ENCODE peak calls at places on chromosomes 13 and 19, in five cellular contexts. Y is fibroblast of lung; M is H1; N is gastrocnemius medialis; T is naive thymus-derived CD4-positive, alpha-beta T cell. K is an unnamed sample. For H3K36me3, the result is how much of the 10 kb centered on the place peaks cover.

GRCh38 chr13:27578121-27579030 is 42.0 kb downstream of the LNX2 start:
- DNase-seq in Y (peak), M (no peak), N (no peak), T (no peak), K (no peak)

GRCh38 chr13:34340534-34340933 is 522.6 kb downstream of the RFC3 start:
- DNase-seq in Y (peak), M (no peak), N (no peak), T (no peak), K (no peak)

GRCh38 chr19:11091343-11092153 is 2.3 kb downstream of the LDLR start:
- DNase-seq in Y (peak), M (no peak), N (peak), T (peak), K (peak)

GRCh38 chr19:7470540-7471305 is 18.1 kb downstream of the PEX11G start:
- DNase-seq in Y (no peak), M (no peak), N (no peak), T (no peak), K (no peak)

GRCh38 chr19:7641288-7642276 is 4.7 kb downstream of the STXBP2 start:
- DNase-seq in Y (no peak), M (no peak), N (no peak), T (no peak), K (no peak)

GRCh38 chr19:17138937-17139598 is 63.5 kb downstream of the MYO9B start:
- DNase-seq in Y (peak), M (no peak), N (peak), T (no peak), K (no peak)

GRCh38 chr19:16921766-16922591 is 33.2 kb downstream of the F2RL3 start:
- DNase-seq in Y (no peak), M (no peak), N (no peak), T (no peak), K (no peak)

GRCh38 chr13:25371608-25372274 is at the start of gene ATP8A2:
- DNase-seq in Y (peak), M (no peak), N (no peak), T (no peak), K (no peak)

GRCh38 chr13:98188544-98189166 is 11.6 kb upstream of the RNF113B start:
- DNase-seq in Y (no peak), M (no peak), N (no peak), T (no peak), K (no peak)

DNA sequence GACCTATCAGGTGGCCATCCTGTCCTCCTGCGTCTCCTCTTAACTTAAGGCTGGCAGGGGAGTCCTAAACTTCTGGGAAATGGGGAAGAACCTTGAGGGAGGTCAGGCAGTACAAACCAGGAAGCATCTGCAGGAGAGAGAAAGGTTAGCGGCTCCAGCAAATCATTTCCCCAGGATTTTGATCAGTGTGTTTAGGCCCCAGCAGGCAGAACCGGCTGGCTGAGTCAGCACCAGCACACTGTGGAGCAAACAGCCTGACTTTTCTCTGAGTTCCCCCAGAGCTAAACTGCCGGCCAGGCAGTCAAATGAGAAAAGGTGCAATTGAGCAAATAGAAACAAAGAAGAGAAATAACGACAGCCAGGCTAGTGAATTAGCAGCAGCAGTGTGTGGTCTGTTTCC is 46.7 kb upstream of the MEDAG start:
- DNase-seq in Y (no peak), M (no peak), N (no peak), T (no peak), K (no peak)
- H3K4me3 ChIP-seq in Y (no peak), M (no peak), N (no peak), T (no peak), K (no peak)

GRCh38 chr19:9531933-9532332 is 6.5 kb downstream of the ZNF426 start:
- DNase-seq in Y (peak), M (no peak), N (no peak), T (no peak), K (no peak)

GRCh38 chr19:9538183-9539058 is at the start of gene ZNF426:
- DNase-seq in Y (peak), M (peak), N (peak), T (peak), K (peak)

DNA sequence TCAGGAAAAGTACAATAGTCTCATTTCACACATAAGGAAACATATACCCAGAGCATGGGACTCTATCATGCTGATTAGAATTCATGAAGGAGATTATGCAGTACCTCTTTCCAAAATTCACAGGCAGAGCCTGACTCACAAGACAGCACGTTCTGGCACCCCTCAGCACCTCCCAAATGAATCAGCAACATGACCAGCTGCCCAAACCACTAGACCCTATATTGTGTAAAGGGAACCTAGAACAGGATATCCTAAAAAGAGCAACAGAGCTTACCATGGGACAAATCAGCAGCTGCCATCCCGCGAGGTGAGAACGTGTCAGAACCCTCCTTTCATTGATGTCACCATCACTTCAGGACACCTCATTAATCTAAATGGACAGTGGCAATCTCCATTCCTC is 2.5 kb downstream of the ZNF426 start:
- DNase-seq in Y (no peak), M (no peak), N (no peak), T (no peak), K (no peak)
- H3K36me3 ChIP-seq in Y (under half), M (under half), N (half or more), T (under half), K (half or more)

GRCh38 chr13:66805657-66806056 is 424.5 kb downstream of the PCDH9 start:
- DNase-seq in Y (peak), M (no peak), N (no peak), T (no peak), K (no peak)
- H3K27ac ChIP-seq in Y (no peak), M (no peak), N (no peak), T (no peak), K (no peak)

GRCh38 chr19:2288010-2288742 is 6.2 kb upstream of the PEAK3 start:
- DNase-seq in Y (no peak), M (no peak), N (no peak), T (no peak), K (no peak)

GRCh38 chr19:2289714-2290435 is 7.9 kb upstream of the PEAK3 start:
- DNase-seq in Y (no peak), M (no peak), N (no peak), T (peak), K (no peak)

GRCh38 chr19:2291185-2291751 is 9.3 kb upstream of the PEAK3 start:
- DNase-seq in Y (no peak), M (no peak), N (no peak), T (no peak), K (no peak)

GRCh38 chr19:2288743-2289713 is 7.1 kb upstream of the PEAK3 start:
- DNase-seq in Y (no peak), M (no peak), N (no peak), T (no peak), K (no peak)

DNA sequence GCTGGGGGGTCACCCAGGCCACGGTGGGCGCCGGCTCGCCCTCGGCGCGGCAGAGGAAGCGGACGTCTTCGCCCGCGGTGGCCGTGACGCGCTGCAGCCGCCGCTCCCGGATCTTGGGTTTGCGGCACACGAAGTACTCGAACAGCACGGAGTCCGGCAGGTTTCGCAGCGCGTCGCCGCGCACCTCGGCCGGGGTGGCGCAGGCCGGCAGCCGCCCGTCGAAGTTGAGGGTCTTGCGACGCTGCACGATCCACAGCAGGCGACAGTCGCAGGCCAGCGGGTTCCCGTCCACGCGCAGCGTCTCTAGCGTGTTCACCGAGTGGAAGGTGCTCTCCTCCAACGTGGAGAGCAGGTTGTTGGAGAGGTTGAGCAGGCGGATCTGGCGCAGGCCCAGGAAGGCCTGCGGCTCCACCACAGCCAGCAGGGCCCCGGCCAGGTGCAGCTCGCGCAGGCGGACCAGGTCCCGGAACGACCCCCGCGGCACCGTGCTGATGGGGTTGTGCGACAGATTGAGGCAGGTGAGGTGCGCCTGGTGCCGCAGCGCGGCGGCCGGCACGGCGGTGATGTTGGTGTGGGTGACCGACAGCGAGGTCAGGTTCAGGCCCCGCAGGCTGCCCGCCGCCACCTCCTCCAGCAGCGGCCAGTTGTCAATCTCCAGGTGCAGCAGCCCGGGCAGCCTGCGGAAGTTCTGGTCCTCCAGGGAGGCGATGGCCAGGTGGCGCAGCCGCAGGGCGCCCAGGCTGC is 8.6 kb upstream of the PEAK3 start:
- DNase-seq in Y (no peak), M (no peak), N (no peak), T (peak), K (no peak)
- H3K4me3 ChIP-seq in Y (no peak), M (peak), N (peak), T (peak), K (peak)

DNA sequence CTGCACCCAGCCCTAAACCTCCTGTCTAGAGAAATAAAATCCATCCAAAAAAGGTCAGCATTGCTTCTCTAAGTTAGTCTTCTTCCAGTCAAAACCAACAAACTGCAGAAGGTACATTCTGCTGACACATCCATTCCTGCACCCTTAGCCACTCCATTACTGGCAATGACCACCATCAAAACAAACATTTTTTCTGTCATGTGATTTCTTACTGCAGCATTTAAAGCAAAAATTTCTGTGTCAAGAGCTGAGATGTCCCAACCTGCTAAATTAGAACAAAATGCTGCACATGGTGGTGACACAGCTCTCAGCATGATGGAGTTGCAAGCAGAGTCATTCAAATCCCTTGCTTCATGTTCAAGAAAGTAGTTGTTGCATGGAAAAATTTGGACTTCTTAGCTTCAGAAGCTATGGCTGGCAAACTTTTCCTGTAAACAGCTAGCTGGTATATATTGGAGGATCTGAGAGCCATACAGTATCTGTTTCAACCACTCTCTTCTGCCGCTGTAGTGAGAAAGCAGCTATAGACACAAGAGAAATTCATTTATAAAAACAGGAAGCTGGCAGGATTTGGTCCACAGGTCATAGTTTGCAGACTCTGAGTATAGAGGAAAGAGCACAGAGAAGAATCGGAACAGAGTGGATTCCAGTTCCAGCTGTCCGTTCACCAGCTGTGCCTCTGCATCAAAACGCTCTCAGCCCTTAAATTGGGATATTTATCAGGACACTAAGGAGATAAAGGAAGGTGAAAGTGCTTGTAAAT is 17.4 kb downstream of the RUBCNL start:
- DNase-seq in Y (peak), M (no peak), N (no peak), T (no peak), K (no peak)
- H3K36me3 ChIP-seq in Y (under half), M (under half), N (under half), T (under half), K (under half)

GRCh38 chr13:71493189-71493588 is 373.8 kb downstream of the DACH1 start:
- DNase-seq in Y (no peak), M (no peak), N (no peak), T (no peak), K (no peak)
- H3K27ac ChIP-seq in Y (no peak), M (no peak), N (no peak), T (no peak), K (no peak)

DNA sequence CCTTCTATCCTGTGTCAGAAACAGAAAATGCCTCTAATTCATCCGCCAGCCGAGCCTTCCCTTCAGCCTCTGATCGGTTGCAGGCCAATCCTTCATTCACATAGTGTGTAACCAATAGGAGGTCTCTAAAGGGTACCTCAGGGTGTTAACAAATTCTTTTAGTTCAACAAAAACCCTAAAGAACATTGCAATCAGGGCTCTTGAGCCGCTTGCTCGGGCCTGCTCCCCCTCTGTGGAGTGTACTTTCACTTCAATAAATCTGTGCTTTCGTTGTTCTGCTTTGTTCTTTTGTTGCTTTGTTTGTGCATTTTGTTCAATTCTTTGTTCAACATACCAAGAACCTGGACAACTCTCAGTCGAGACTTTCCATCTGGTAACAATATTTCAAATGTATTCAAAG is 366.5 kb downstream of the KCTD12 start:
- DNase-seq in Y (no peak), M (no peak), N (no peak), T (no peak), K (no peak)
- H3K4me3 ChIP-seq in Y (no peak), M (no peak), N (no peak), T (no peak), K (no peak)

DNA sequence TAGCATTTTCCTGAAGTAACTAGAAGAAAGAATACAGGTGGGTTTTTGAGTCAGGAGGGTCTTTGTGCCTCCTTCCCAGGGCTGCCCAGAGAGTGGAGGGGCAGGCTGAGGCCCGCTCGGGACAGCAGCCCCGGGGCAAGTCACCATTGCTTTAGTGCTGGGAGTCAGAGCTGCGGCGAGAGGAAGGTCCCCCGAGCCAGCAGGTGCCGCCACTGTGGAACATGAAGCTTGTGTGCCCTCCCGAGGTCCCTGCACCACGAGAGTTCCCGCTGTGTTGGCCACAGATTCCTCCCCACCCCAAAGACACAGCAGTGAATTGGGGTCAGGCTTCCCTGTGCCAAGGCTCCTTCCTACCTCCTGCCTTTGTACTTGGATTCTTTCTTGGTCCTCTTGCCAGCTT is 50.9 kb upstream of the TEX29 start:
- DNase-seq in Y (no peak), M (no peak), N (no peak), T (no peak), K (peak)
- H3K36me3 ChIP-seq in Y (under half), M (under half), N (under half), T (under half), K (under half)